ENCODE peak calls at places on chromosome 13, in nine cellular contexts. One of them, this sample, is unnamed. For H3K27me3, the result is how much of the 10 kb centered on the place peaks cover.

GRCh38 chr13:33606692-33607091 is 211.3 kb upstream of the RFC3 start:
- DNase-seq in GM06990: no peak
- DNase-seq in PC-9: no peak
- DNase-seq in mammary epithelial cell: no peak
- DNase-seq in CD8-positive, alpha-beta T cell: no peak
- DNase-seq in PC-3: no peak
- DNase-seq in transverse colon: no peak
- DNase-seq in colonic mucosa: no peak
- DNase-seq in suprapubic skin: no peak
- DNase-seq in this sample: no peak

GRCh38 chr13:46101488-46102289 is 3.1 kb downstream of the CPB2 start:
- DNase-seq in GM06990: no peak
- DNase-seq in PC-9: no peak
- DNase-seq in mammary epithelial cell: no peak
- DNase-seq in CD8-positive, alpha-beta T cell: no peak
- DNase-seq in PC-3: no peak
- DNase-seq in transverse colon: no peak
- DNase-seq in colonic mucosa: no peak
- DNase-seq in suprapubic skin: no peak
- DNase-seq in this sample: no peak

GRCh38 chr13:80012281-80012680 is 328.6 kb downstream of the SPRY2 start:
- DNase-seq in GM06990: no peak
- DNase-seq in PC-9: no peak
- DNase-seq in mammary epithelial cell: no peak
- DNase-seq in CD8-positive, alpha-beta T cell: no peak
- DNase-seq in PC-3: peak
- DNase-seq in transverse colon: no peak
- DNase-seq in colonic mucosa: no peak
- DNase-seq in suprapubic skin: no peak
- DNase-seq in this sample: no peak

GRCh38 chr13:63208811-63209210 is 1793.2 kb upstream of the PCDH20 start:
- DNase-seq in GM06990: no peak
- DNase-seq in PC-9: no peak
- DNase-seq in mammary epithelial cell: no peak
- DNase-seq in CD8-positive, alpha-beta T cell: no peak
- DNase-seq in PC-3: no peak
- DNase-seq in transverse colon: no peak
- DNase-seq in colonic mucosa: no peak
- DNase-seq in suprapubic skin: no peak
- DNase-seq in this sample: no peak

GRCh38 chr13:48575014-48575413 is 42.1 kb upstream of the RCBTB2 start:
- DNase-seq in GM06990: no peak
- DNase-seq in PC-9: no peak
- DNase-seq in mammary epithelial cell: no peak
- DNase-seq in CD8-positive, alpha-beta T cell: no peak
- DNase-seq in PC-3: no peak
- DNase-seq in transverse colon: no peak
- DNase-seq in colonic mucosa: no peak
- DNase-seq in suprapubic skin: no peak
- DNase-seq in this sample: no peak

GRCh38 chr13:51452391-51453307 is at the start of gene INTS6:
- DNase-seq in GM06990: peak
- DNase-seq in PC-9: peak
- DNase-seq in mammary epithelial cell: peak
- DNase-seq in CD8-positive, alpha-beta T cell: peak
- DNase-seq in PC-3: peak
- DNase-seq in transverse colon: peak
- DNase-seq in colonic mucosa: peak
- DNase-seq in suprapubic skin: peak
- DNase-seq in this sample: peak

GRCh38 chr13:113621046-113621445 is 36.5 kb downstream of the TFDP1 start:
- DNase-seq in GM06990: no peak
- DNase-seq in PC-9: no peak
- DNase-seq in mammary epithelial cell: no peak
- DNase-seq in CD8-positive, alpha-beta T cell: no peak
- DNase-seq in PC-3: no peak
- DNase-seq in transverse colon: no peak
- DNase-seq in colonic mucosa: no peak
- DNase-seq in suprapubic skin: no peak
- DNase-seq in this sample: no peak

GRCh38 chr13:83007226-83007625 is 875.0 kb downstream of the SLITRK1 start:
- DNase-seq in GM06990: no peak
- DNase-seq in PC-9: no peak
- DNase-seq in mammary epithelial cell: peak
- DNase-seq in CD8-positive, alpha-beta T cell: no peak
- DNase-seq in PC-3: no peak
- DNase-seq in transverse colon: no peak
- DNase-seq in colonic mucosa: no peak
- DNase-seq in suprapubic skin: no peak
- DNase-seq in this sample: no peak

GRCh38 chr13:106176103-106176502 is 359.4 kb downstream of the EFNB2 start:
- DNase-seq in GM06990: no peak
- DNase-seq in PC-9: no peak
- DNase-seq in mammary epithelial cell: no peak
- DNase-seq in CD8-positive, alpha-beta T cell: no peak
- DNase-seq in PC-3: no peak
- DNase-seq in transverse colon: no peak
- DNase-seq in colonic mucosa: no peak
- DNase-seq in suprapubic skin: no peak
- DNase-seq in this sample: no peak

GRCh38 chr13:40074338-40074737 is 418.9 kb downstream of the COG6 start:
- DNase-seq in GM06990: no peak
- DNase-seq in PC-9: no peak
- DNase-seq in mammary epithelial cell: no peak
- DNase-seq in CD8-positive, alpha-beta T cell: no peak
- DNase-seq in PC-3: no peak
- DNase-seq in transverse colon: no peak
- DNase-seq in colonic mucosa: no peak
- DNase-seq in suprapubic skin: no peak
- DNase-seq in this sample: no peak

GRCh38 chr13:75798353-75799245 is 162.5 kb downstream of the LMO7 start:
- DNase-seq in GM06990: peak
- DNase-seq in PC-9: peak
- DNase-seq in mammary epithelial cell: peak
- DNase-seq in CD8-positive, alpha-beta T cell: no peak
- DNase-seq in PC-3: peak
- DNase-seq in transverse colon: no peak
- DNase-seq in colonic mucosa: peak
- DNase-seq in suprapubic skin: no peak
- DNase-seq in this sample: no peak

GRCh38 chr13:75685239-75685697 is 49.1 kb downstream of the LMO7 start:
- DNase-seq in GM06990: no peak
- DNase-seq in PC-9: peak
- DNase-seq in mammary epithelial cell: peak
- DNase-seq in CD8-positive, alpha-beta T cell: no peak
- DNase-seq in PC-3: peak
- DNase-seq in transverse colon: no peak
- DNase-seq in colonic mucosa: no peak
- DNase-seq in suprapubic skin: no peak
- DNase-seq in this sample: no peak

GRCh38 chr13:21458457-21458815 is 667 bp downstream of the ZDHHC20 start:
- DNase-seq in GM06990: no peak
- DNase-seq in PC-9: peak
- DNase-seq in mammary epithelial cell: peak
- DNase-seq in CD8-positive, alpha-beta T cell: peak
- DNase-seq in PC-3: peak
- DNase-seq in transverse colon: peak
- DNase-seq in colonic mucosa: peak
- DNase-seq in suprapubic skin: no peak
- DNase-seq in this sample: peak

GRCh38 chr13:105220063-105220462 is 1315.4 kb downstream of the EFNB2 start:
- DNase-seq in GM06990: no peak
- DNase-seq in PC-9: no peak
- DNase-seq in mammary epithelial cell: no peak
- DNase-seq in CD8-positive, alpha-beta T cell: no peak
- DNase-seq in PC-3: no peak
- DNase-seq in transverse colon: no peak
- DNase-seq in colonic mucosa: no peak
- DNase-seq in suprapubic skin: no peak
- DNase-seq in this sample: no peak

GRCh38 chr13:27137759-27138158 is 33.9 kb downstream of the USP12 start:
- DNase-seq in GM06990: no peak
- DNase-seq in PC-9: no peak
- DNase-seq in mammary epithelial cell: no peak
- DNase-seq in CD8-positive, alpha-beta T cell: no peak
- DNase-seq in PC-3: no peak
- DNase-seq in transverse colon: no peak
- DNase-seq in colonic mucosa: no peak
- DNase-seq in suprapubic skin: no peak
- DNase-seq in this sample: no peak

GRCh38 chr13:32582991-32583390 is 3.3 kb upstream of the PDS5B start:
- DNase-seq in GM06990: no peak
- DNase-seq in PC-9: no peak
- DNase-seq in mammary epithelial cell: no peak
- DNase-seq in CD8-positive, alpha-beta T cell: no peak
- DNase-seq in PC-3: no peak
- DNase-seq in transverse colon: no peak
- DNase-seq in colonic mucosa: no peak
- DNase-seq in suprapubic skin: no peak
- DNase-seq in this sample: no peak

GRCh38 chr13:109400625-109401257 is 385.6 kb downstream of the IRS2 start:
- DNase-seq in GM06990: no peak
- DNase-seq in PC-9: no peak
- DNase-seq in mammary epithelial cell: no peak
- DNase-seq in CD8-positive, alpha-beta T cell: no peak
- DNase-seq in PC-3: no peak
- DNase-seq in transverse colon: no peak
- DNase-seq in colonic mucosa: no peak
- DNase-seq in suprapubic skin: no peak
- DNase-seq in this sample: no peak

GRCh38 chr13:28819748-28820098 is 416 bp upstream of the MTUS2 start:
- DNase-seq in GM06990: peak
- DNase-seq in PC-9: no peak
- DNase-seq in mammary epithelial cell: no peak
- DNase-seq in CD8-positive, alpha-beta T cell: peak
- DNase-seq in PC-3: peak
- DNase-seq in transverse colon: peak
- DNase-seq in colonic mucosa: peak
- DNase-seq in suprapubic skin: no peak
- DNase-seq in this sample: peak
- H3K27me3 ChIP-seq in GM06990: under half
- H3K27me3 ChIP-seq in PC-9: under half
- H3K27me3 ChIP-seq in mammary epithelial cell: under half
- H3K27me3 ChIP-seq in CD8-positive, alpha-beta T cell: under half
- H3K27me3 ChIP-seq in PC-3: under half
- H3K27me3 ChIP-seq in transverse colon: half or more
- H3K27me3 ChIP-seq in colonic mucosa: under half
- H3K27me3 ChIP-seq in suprapubic skin: half or more
- H3K27me3 ChIP-seq in this sample: under half

GRCh38 chr13:53254495-53254894 is 225.9 kb downstream of the OLFM4 start:
- DNase-seq in GM06990: no peak
- DNase-seq in PC-9: no peak
- DNase-seq in mammary epithelial cell: no peak
- DNase-seq in CD8-positive, alpha-beta T cell: no peak
- DNase-seq in PC-3: no peak
- DNase-seq in transverse colon: no peak
- DNase-seq in colonic mucosa: no peak
- DNase-seq in suprapubic skin: no peak
- DNase-seq in this sample: no peak

GRCh38 chr13:53250272-53250875 is 221.8 kb downstream of the OLFM4 start:
- DNase-seq in GM06990: peak
- DNase-seq in PC-9: peak
- DNase-seq in mammary epithelial cell: peak
- DNase-seq in CD8-positive, alpha-beta T cell: no peak
- DNase-seq in PC-3: peak
- DNase-seq in transverse colon: no peak
- DNase-seq in colonic mucosa: peak
- DNase-seq in suprapubic skin: no peak
- DNase-seq in this sample: no peak

GRCh38 chr13:53250977-53251376 is 222.4 kb downstream of the OLFM4 start:
- DNase-seq in GM06990: no peak
- DNase-seq in PC-9: no peak
- DNase-seq in mammary epithelial cell: no peak
- DNase-seq in CD8-positive, alpha-beta T cell: no peak
- DNase-seq in PC-3: no peak
- DNase-seq in transverse colon: no peak
- DNase-seq in colonic mucosa: no peak
- DNase-seq in suprapubic skin: no peak
- DNase-seq in this sample: no peak

GRCh38 chr13:53249236-53249635 is 220.6 kb downstream of the OLFM4 start:
- DNase-seq in GM06990: no peak
- DNase-seq in PC-9: no peak
- DNase-seq in mammary epithelial cell: no peak
- DNase-seq in CD8-positive, alpha-beta T cell: no peak
- DNase-seq in PC-3: no peak
- DNase-seq in transverse colon: no peak
- DNase-seq in colonic mucosa: no peak
- DNase-seq in suprapubic skin: no peak
- DNase-seq in this sample: no peak
- H3K27me3 ChIP-seq in GM06990: under half
- H3K27me3 ChIP-seq in PC-9: under half
- H3K27me3 ChIP-seq in mammary epithelial cell: under half
- H3K27me3 ChIP-seq in CD8-positive, alpha-beta T cell: under half
- H3K27me3 ChIP-seq in PC-3: under half
- H3K27me3 ChIP-seq in transverse colon: under half
- H3K27me3 ChIP-seq in colonic mucosa: under half
- H3K27me3 ChIP-seq in suprapubic skin: under half
- H3K27me3 ChIP-seq in this sample: under half

GRCh38 chr13:44371421-44371820 is 2.2 kb upstream of the SERP2 start:
- DNase-seq in GM06990: no peak
- DNase-seq in PC-9: no peak
- DNase-seq in mammary epithelial cell: no peak
- DNase-seq in CD8-positive, alpha-beta T cell: no peak
- DNase-seq in PC-3: no peak
- DNase-seq in transverse colon: no peak
- DNase-seq in colonic mucosa: no peak
- DNase-seq in suprapubic skin: no peak
- DNase-seq in this sample: no peak
- H3K27me3 ChIP-seq in GM06990: under half
- H3K27me3 ChIP-seq in PC-9: under half
- H3K27me3 ChIP-seq in mammary epithelial cell: under half
- H3K27me3 ChIP-seq in CD8-positive, alpha-beta T cell: under half
- H3K27me3 ChIP-seq in PC-3: under half
- H3K27me3 ChIP-seq in transverse colon: under half
- H3K27me3 ChIP-seq in colonic mucosa: under half
- H3K27me3 ChIP-seq in suprapubic skin: under half
- H3K27me3 ChIP-seq in this sample: under half

GRCh38 chr13:68076046-68076445 is 845.9 kb upstream of the PCDH9 start:
- DNase-seq in GM06990: no peak
- DNase-seq in PC-9: no peak
- DNase-seq in mammary epithelial cell: no peak
- DNase-seq in CD8-positive, alpha-beta T cell: no peak
- DNase-seq in PC-3: no peak
- DNase-seq in transverse colon: no peak
- DNase-seq in colonic mucosa: no peak
- DNase-seq in suprapubic skin: no peak
- DNase-seq in this sample: no peak

GRCh38 chr13:68078457-68078856 is 848.3 kb upstream of the PCDH9 start:
- DNase-seq in GM06990: no peak
- DNase-seq in PC-9: no peak
- DNase-seq in mammary epithelial cell: peak
- DNase-seq in CD8-positive, alpha-beta T cell: no peak
- DNase-seq in PC-3: no peak
- DNase-seq in transverse colon: no peak
- DNase-seq in colonic mucosa: no peak
- DNase-seq in suprapubic skin: no peak
- DNase-seq in this sample: no peak

GRCh38 chr13:68078874-68079273 is 848.7 kb upstream of the PCDH9 start:
- DNase-seq in GM06990: no peak
- DNase-seq in PC-9: no peak
- DNase-seq in mammary epithelial cell: no peak
- DNase-seq in CD8-positive, alpha-beta T cell: no peak
- DNase-seq in PC-3: peak
- DNase-seq in transverse colon: no peak
- DNase-seq in colonic mucosa: no peak
- DNase-seq in suprapubic skin: no peak
- DNase-seq in this sample: no peak

GRCh38 chr13:68081051-68081450 is 850.9 kb upstream of the PCDH9 start:
- DNase-seq in GM06990: no peak
- DNase-seq in PC-9: no peak
- DNase-seq in mammary epithelial cell: no peak
- DNase-seq in CD8-positive, alpha-beta T cell: no peak
- DNase-seq in PC-3: no peak
- DNase-seq in transverse colon: no peak
- DNase-seq in colonic mucosa: no peak
- DNase-seq in suprapubic skin: no peak
- DNase-seq in this sample: no peak
- H3K27me3 ChIP-seq in GM06990: under half
- H3K27me3 ChIP-seq in PC-9: under half
- H3K27me3 ChIP-seq in mammary epithelial cell: under half
- H3K27me3 ChIP-seq in CD8-positive, alpha-beta T cell: under half
- H3K27me3 ChIP-seq in PC-3: under half
- H3K27me3 ChIP-seq in transverse colon: under half
- H3K27me3 ChIP-seq in colonic mucosa: under half
- H3K27me3 ChIP-seq in suprapubic skin: under half
- H3K27me3 ChIP-seq in this sample: under half